ENCODE peak calls at places on chromosomes 4 and X, in six cellular contexts. V is A549, K is stomach, T is sigmoid colon, R is tibial nerve, F is HepG2. O is an unnamed sample.

GRCh38 chr4:175447006-175447405 is 365.1 kb downstream of the GPM6A start:
- DNase-seq in V (no peak), K (no peak), T (no peak), R (no peak), F (no peak), O (no peak)

GRCh38 chr4:102761902-102762301 is 1.1 kb upstream of the MANBA start:
- DNase-seq in V (no peak), K (no peak), T (no peak), R (no peak), F (no peak), O (no peak)

GRCh38 chrX:130260316-130260715 is 8.4 kb downstream of the ZNF280C start:
- DNase-seq in V (no peak), K (no peak), T (no peak), R (no peak), F (no peak), O (no peak)

GRCh38 chr4:7823416-7823824 is 116.2 kb downstream of the AFAP1 start:
- DNase-seq in V (peak), K (peak), T (peak), R (peak), F (peak), O (no peak)

GRCh38 chr4:153428816-153429592 is 37.2 kb upstream of the TMEM131L start:
- DNase-seq in V (no peak), K (no peak), T (peak), R (no peak), F (no peak), O (no peak)

GRCh38 chr4:5724377-5724776 is 13.4 kb downstream of the EVC start:
- DNase-seq in V (peak), K (no peak), T (no peak), R (no peak), F (no peak), O (no peak)

GRCh38 chr4:23022032-23022431 is 329.3 kb downstream of the GBA3 start:
- DNase-seq in V (peak), K (no peak), T (no peak), R (peak), F (no peak), O (no peak)

GRCh38 chr4:117447925-117448324 is 362.5 kb upstream of the TRAM1L1 start:
- DNase-seq in V (peak), K (no peak), T (no peak), R (no peak), F (peak), O (no peak)

GRCh38 chr4:169658970-169659735 is 38.8 kb downstream of the CLCN3 start:
- DNase-seq in V (no peak), K (no peak), T (no peak), R (no peak), F (no peak), O (no peak)

GRCh38 chrX:142251665-142252064 is 46.6 kb upstream of the MAGEC2 start:
- DNase-seq in V (peak), K (no peak), T (no peak), R (no peak), F (no peak), O (no peak)

DNA sequence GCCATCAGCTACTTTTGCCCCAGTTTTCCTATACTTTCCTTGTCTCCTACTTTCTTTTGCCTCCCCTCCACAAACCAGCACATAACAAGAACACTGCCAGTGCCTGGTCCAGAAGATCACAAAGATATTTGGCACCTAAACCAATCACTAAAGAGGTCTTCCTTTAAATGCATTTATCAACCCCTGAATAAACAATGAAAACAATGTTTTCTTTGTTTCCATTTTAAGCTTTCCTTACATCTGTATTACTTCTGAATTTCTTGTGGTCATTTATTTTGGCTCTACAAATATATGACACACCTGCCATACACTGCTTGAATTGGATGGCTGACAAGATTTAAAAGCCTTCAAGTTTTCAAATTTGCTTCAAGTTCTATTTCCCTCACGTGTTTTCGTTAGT is 43.9 kb downstream of the MBNL3 start:
- DNase-seq in V (no peak), K (no peak), T (no peak), R (no peak), F (no peak), O (no peak)
- TF ChIP-seq EP300 in V (no peak), K (no peak), T (no peak), R (no peak), F (no peak), O (no peak)

DNA sequence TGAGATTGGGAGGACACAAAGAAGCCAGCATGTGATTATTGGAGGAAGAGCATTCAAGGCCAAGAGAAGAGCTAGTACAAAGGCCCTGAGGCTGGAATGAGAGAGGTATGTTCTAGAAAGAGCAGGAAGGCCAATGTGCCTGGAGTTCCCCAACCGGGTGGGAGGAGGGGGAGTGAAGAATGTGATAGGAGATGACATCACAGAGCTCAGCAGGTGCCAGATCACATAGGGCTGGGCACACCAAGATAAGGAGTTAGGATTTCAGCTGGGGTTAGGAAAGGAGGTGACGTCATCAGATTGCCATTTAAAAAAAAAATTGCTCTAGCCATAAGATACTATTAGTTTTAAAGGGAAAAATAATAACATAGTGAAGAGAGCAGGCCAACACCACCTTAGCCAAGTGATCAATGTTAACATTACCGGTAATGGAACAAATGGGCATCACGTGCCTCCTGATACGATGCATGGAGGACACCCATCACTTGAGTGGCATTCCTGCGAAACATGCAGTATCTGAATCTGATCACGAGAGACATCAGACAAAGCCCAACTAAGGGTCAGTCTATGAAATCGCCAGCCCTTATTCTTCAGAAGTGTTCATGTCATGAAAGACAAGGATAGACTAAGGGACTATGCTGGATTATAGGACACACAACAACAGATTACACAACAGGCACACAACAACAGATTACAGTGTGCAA is 344.3 kb downstream of the BCOR start:
- DNase-seq in V (peak), K (peak), T (no peak), R (no peak), F (no peak), O (no peak)
- TF ChIP-seq EP300 in V (peak), K (no peak), T (no peak), R (no peak), F (no peak), O (no peak)

DNA sequence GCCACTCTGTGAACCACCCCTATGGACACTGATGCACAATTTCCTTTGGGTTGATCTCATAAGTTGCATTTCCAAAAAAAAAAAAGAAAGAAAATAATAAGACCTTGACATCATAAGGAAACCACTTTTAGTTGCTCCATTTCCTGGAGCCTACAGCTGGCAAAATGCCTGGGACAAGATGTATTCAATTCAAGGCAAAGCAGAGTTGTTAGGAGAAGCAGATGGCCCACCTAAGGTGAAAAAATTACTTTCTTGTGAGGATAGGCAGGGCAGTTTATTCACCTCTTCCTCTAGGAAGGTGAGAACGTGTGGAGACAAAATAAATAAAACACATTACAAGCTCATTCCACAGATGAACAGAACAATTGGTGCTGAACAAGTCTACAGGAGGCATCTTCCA is 14.1 kb upstream of the SCRG1 start:
- DNase-seq in V (no peak), K (no peak), T (no peak), R (peak), F (no peak), O (no peak)
- TF ChIP-seq EP300 in V (no peak), K (no peak), T (peak), R (peak), F (no peak), O (no peak)

DNA sequence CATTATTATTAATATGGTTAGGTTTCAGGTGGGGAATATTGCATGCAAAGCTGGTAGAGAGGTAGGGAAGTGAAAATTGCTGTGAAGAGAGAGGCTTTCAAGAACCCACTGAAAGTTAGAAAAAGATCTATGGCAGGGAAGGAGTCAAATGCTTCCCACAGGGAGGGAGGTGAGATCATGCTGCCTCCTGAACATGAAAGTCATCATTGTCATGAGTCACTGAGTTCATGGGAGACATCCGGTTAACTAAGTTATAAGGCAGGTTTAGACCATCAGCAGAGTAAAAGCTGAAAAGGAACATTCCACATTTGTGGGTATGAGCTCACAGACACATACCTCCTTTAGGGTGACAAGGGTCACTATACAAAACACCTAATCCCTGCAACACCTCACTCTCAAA is 16.2 kb downstream of the GATB start:
- DNase-seq in V (peak), K (no peak), T (no peak), R (no peak), F (peak), O (no peak)
- TF ChIP-seq EP300 in V (no peak), K (no peak), T (no peak), R (no peak), F (no peak), O (no peak)

GRCh38 chr4:120801171-120801758 is 121.3 kb downstream of the PRDM5 start:
- DNase-seq in V (no peak), K (no peak), T (peak), R (no peak), F (no peak), O (no peak)
- TF ChIP-seq EP300 in V (no peak), K (no peak), T (no peak), R (no peak), F (no peak), O (no peak)

GRCh38 chrX:154515803-154516654 is at the start of gene FAM3A:
- DNase-seq in V (peak), K (peak), T (peak), R (peak), F (peak), O (peak)

GRCh38 chrX:154517101-154517781 is 1.2 kb upstream of the FAM3A start:
- DNase-seq in V (no peak), K (no peak), T (peak), R (no peak), F (peak), O (no peak)

GRCh38 chrX:154519389-154519788 is 3.4 kb upstream of the FAM3A start:
- DNase-seq in V (no peak), K (no peak), T (no peak), R (no peak), F (no peak), O (no peak)

GRCh38 chrX:154513662-154514204 is 2.3 kb downstream of the FAM3A start:
- DNase-seq in V (no peak), K (no peak), T (no peak), R (no peak), F (no peak), O (no peak)

DNA sequence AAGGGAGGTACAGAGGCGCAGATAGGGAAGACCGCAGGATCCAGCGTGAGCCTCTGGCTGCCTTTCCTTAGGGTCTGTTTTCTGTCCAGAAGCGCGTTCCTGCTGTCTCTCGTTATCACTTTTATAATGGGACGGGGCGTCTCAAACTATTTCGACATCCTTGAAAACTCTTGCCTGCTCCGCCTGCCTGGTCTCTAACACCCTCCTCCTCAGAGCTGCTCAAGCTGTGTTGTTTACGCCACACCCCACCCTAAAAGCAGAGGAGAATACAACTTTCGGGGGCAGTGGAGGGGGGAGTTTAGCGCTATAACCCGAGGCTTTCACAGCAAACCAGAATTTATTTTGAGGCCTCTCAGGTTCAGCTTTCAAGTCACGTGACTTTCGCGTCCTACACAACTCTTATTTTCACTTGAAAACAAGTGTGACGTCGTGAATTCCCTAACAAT is 646 bp upstream of the FAM3A start:
- DNase-seq in V (no peak), K (no peak), T (peak), R (peak), F (no peak), O (peak)
- TF ChIP-seq EP300 in V (no peak), K (no peak), T (no peak), R (no peak), F (no peak), O (no peak)

GRCh38 chr4:605702-606425 is 19.5 kb upstream of the PDE6B start:
- DNase-seq in V (no peak), K (peak), T (no peak), R (no peak), F (no peak), O (no peak)

GRCh38 chr4:601612-602558 is 23.5 kb upstream of the PDE6B start:
- DNase-seq in V (no peak), K (no peak), T (no peak), R (no peak), F (no peak), O (no peak)

GRCh38 chr4:600850-601515 is 24.4 kb upstream of the PDE6B start:
- DNase-seq in V (no peak), K (no peak), T (no peak), R (no peak), F (no peak), O (no peak)

GRCh38 chr4:602559-602942 is 22.8 kb upstream of the PDE6B start:
- DNase-seq in V (peak), K (peak), T (no peak), R (no peak), F (peak), O (no peak)

DNA sequence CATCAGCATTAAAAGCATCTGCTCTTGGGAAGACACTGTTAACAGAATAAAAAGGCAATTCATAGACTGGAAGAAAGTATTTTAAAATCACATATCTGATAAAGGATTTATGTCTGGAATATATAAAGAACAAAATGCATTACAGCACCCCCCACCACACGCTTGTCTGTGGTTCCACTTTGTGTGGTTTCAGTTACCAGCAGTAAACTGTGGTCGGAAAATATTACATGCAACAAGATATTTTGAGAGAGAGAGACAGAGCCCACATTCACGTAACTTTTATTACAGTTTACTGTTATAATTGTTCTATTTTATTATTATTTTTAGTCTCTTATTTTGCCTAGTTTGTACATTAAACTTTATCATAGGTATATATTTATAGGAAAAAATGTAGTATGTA is 21.2 kb upstream of the PDE6B start:
- DNase-seq in V (no peak), K (no peak), T (no peak), R (no peak), F (no peak), O (no peak)
- TF ChIP-seq EP300 in V (no peak), K (no peak), T (no peak), R (no peak), F (no peak), O (no peak)

GRCh38 chr4:113012776-113013175 is 36.7 kb upstream of the ANK2 start:
- DNase-seq in V (no peak), K (no peak), T (no peak), R (no peak), F (no peak), O (no peak)
- TF ChIP-seq EP300 in V (no peak), K (no peak), T (no peak), R (no peak), F (no peak), O (no peak)